ENCODE peak calls at places on chromosomes 4 and X, in nine cellular contexts. One of them, this sample, is unnamed. For H3K4me1, the result is how much of the 10 kb centered on the place peaks cover.

GRCh38 chr4:70187216-70187615 is 8.3 kb upstream of the ODAM start:
- DNase-seq in tibial nerve: no peak
- DNase-seq in lower lobe of right lung: no peak
- DNase-seq in fibroblast of lung: no peak
- DNase-seq in ovary: no peak
- DNase-seq in endothelial cell of umbilical vein: no peak
- DNase-seq in heart right ventricle: no peak
- DNase-seq in testis: no peak
- DNase-seq in transverse colon: no peak
- DNase-seq in this sample: no peak

GRCh38 chrX:129593137-129593536 is 53.1 kb downstream of the OCRL start:
- DNase-seq in fibroblast of lung: peak
- DNase-seq in lower lobe of right lung: no peak
- DNase-seq in tibial nerve: peak
- DNase-seq in ovary: no peak
- DNase-seq in transverse colon: no peak
- DNase-seq in endothelial cell of umbilical vein: no peak
- DNase-seq in testis: peak
- DNase-seq in heart right ventricle: no peak
- DNase-seq in this sample: no peak

GRCh38 chr4:52199574-52200338 is 148.7 kb downstream of the SPATA18 start:
- DNase-seq in heart right ventricle: no peak
- DNase-seq in tibial nerve: no peak
- DNase-seq in lower lobe of right lung: no peak
- DNase-seq in endothelial cell of umbilical vein: no peak
- DNase-seq in testis: no peak
- DNase-seq in ovary: no peak
- DNase-seq in transverse colon: no peak
- DNase-seq in fibroblast of lung: peak
- DNase-seq in this sample: no peak

GRCh38 chr4:2583517-2583916 is 47.1 kb downstream of the FAM193A start:
- DNase-seq in transverse colon: no peak
- DNase-seq in ovary: no peak
- DNase-seq in tibial nerve: no peak
- DNase-seq in fibroblast of lung: peak
- DNase-seq in heart right ventricle: no peak
- DNase-seq in testis: no peak
- DNase-seq in lower lobe of right lung: no peak
- DNase-seq in endothelial cell of umbilical vein: no peak
- DNase-seq in this sample: no peak

GRCh38 chr4:177348348-177348747 is 38.7 kb downstream of the NEIL3 start:
- DNase-seq in endothelial cell of umbilical vein: no peak
- DNase-seq in ovary: no peak
- DNase-seq in tibial nerve: no peak
- DNase-seq in lower lobe of right lung: no peak
- DNase-seq in heart right ventricle: no peak
- DNase-seq in fibroblast of lung: no peak
- DNase-seq in testis: no peak
- DNase-seq in transverse colon: no peak
- DNase-seq in this sample: no peak

GRCh38 chr4:162461952-162462351 is 298.2 kb upstream of the FSTL5 start:
- DNase-seq in testis: no peak
- DNase-seq in transverse colon: no peak
- DNase-seq in endothelial cell of umbilical vein: no peak
- DNase-seq in fibroblast of lung: peak
- DNase-seq in heart right ventricle: no peak
- DNase-seq in lower lobe of right lung: no peak
- DNase-seq in tibial nerve: no peak
- DNase-seq in ovary: no peak
- DNase-seq in this sample: no peak

GRCh38 chr4:145881585-145881984 is 57.0 kb downstream of the ZNF827 start:
- DNase-seq in tibial nerve: no peak
- DNase-seq in lower lobe of right lung: no peak
- DNase-seq in fibroblast of lung: no peak
- DNase-seq in heart right ventricle: no peak
- DNase-seq in transverse colon: no peak
- DNase-seq in ovary: no peak
- DNase-seq in testis: no peak
- DNase-seq in endothelial cell of umbilical vein: no peak
- DNase-seq in this sample: no peak

GRCh38 chrX:46840946-46841740 is 4.3 kb downstream of the RP2 start:
- DNase-seq in ovary: peak
- DNase-seq in testis: peak
- DNase-seq in fibroblast of lung: peak
- DNase-seq in lower lobe of right lung: no peak
- DNase-seq in transverse colon: no peak
- DNase-seq in endothelial cell of umbilical vein: peak
- DNase-seq in tibial nerve: no peak
- DNase-seq in heart right ventricle: peak
- DNase-seq in this sample: peak

GRCh38 chr4:1154523-1155182 is 17.7 kb downstream of the SPON2 start:
- DNase-seq in testis: no peak
- DNase-seq in lower lobe of right lung: peak
- DNase-seq in transverse colon: peak
- DNase-seq in endothelial cell of umbilical vein: no peak
- DNase-seq in fibroblast of lung: peak
- DNase-seq in tibial nerve: no peak
- DNase-seq in heart right ventricle: no peak
- DNase-seq in ovary: no peak
- DNase-seq in this sample: no peak

GRCh38 chr4:110412354-110412753 is 63.6 kb upstream of the ENPEP start:
- DNase-seq in ovary: no peak
- DNase-seq in transverse colon: no peak
- DNase-seq in fibroblast of lung: no peak
- DNase-seq in lower lobe of right lung: no peak
- DNase-seq in tibial nerve: no peak
- DNase-seq in endothelial cell of umbilical vein: no peak
- DNase-seq in heart right ventricle: no peak
- DNase-seq in testis: no peak
- DNase-seq in this sample: no peak

DNA sequence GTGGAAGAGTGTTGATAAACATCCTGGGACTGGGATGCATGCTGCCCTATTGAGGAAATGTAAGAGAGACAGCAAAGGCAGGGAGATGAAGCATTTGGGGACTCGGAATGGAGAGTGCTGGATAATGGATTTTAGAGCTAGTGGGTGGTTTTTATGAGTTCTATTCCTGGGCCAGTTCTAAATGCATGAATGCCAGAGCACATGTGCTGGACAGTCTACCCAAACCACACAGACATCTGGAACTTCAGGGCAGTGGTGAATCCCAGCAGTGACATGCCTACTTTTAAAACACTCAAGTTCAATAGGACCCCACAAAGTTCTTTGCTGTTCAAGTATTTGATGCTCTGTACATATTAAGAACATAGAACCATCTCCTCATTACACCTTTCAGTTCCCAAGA is 133.9 kb downstream of the CBR4 start:
- DNase-seq in lower lobe of right lung: no peak
- DNase-seq in heart right ventricle: no peak
- DNase-seq in fibroblast of lung: no peak
- DNase-seq in endothelial cell of umbilical vein: no peak
- DNase-seq in tibial nerve: peak
- DNase-seq in transverse colon: no peak
- DNase-seq in ovary: no peak
- DNase-seq in testis: no peak
- DNase-seq in this sample: no peak
- H3K4me1 ChIP-seq in lower lobe of right lung: under half
- H3K4me1 ChIP-seq in heart right ventricle: under half
- H3K4me1 ChIP-seq in fibroblast of lung: under half
- H3K4me1 ChIP-seq in endothelial cell of umbilical vein: under half
- H3K4me1 ChIP-seq in tibial nerve: under half
- H3K4me1 ChIP-seq in transverse colon: under half
- H3K4me1 ChIP-seq in ovary: under half
- H3K4me1 ChIP-seq in testis: under half
- H3K4me1 ChIP-seq in this sample: under half

GRCh38 chrX:23908219-23909003 is 605 bp downstream of the CXorf58 start:
- DNase-seq in tibial nerve: no peak
- DNase-seq in fibroblast of lung: no peak
- DNase-seq in heart right ventricle: no peak
- DNase-seq in lower lobe of right lung: no peak
- DNase-seq in endothelial cell of umbilical vein: no peak
- DNase-seq in testis: no peak
- DNase-seq in ovary: no peak
- DNase-seq in transverse colon: no peak
- DNase-seq in this sample: no peak

GRCh38 chrX:23907106-23907495 is 637 bp downstream of the APOO start:
- DNase-seq in fibroblast of lung: no peak
- DNase-seq in tibial nerve: no peak
- DNase-seq in heart right ventricle: no peak
- DNase-seq in testis: no peak
- DNase-seq in endothelial cell of umbilical vein: no peak
- DNase-seq in ovary: no peak
- DNase-seq in transverse colon: no peak
- DNase-seq in lower lobe of right lung: no peak
- DNase-seq in this sample: no peak

GRCh38 chrX:23911436-23911835 is 3.6 kb downstream of the CXorf58 start:
- DNase-seq in fibroblast of lung: no peak
- DNase-seq in heart right ventricle: no peak
- DNase-seq in lower lobe of right lung: no peak
- DNase-seq in transverse colon: no peak
- DNase-seq in testis: no peak
- DNase-seq in ovary: no peak
- DNase-seq in endothelial cell of umbilical vein: no peak
- DNase-seq in tibial nerve: no peak
- DNase-seq in this sample: no peak

GRCh38 chrX:23904096-23904495 is 3.6 kb downstream of the APOO start:
- DNase-seq in transverse colon: no peak
- DNase-seq in heart right ventricle: no peak
- DNase-seq in ovary: no peak
- DNase-seq in testis: no peak
- DNase-seq in endothelial cell of umbilical vein: peak
- DNase-seq in tibial nerve: no peak
- DNase-seq in fibroblast of lung: peak
- DNase-seq in lower lobe of right lung: no peak
- DNase-seq in this sample: no peak

GRCh38 chrX:23907496-23908218 is at the start of the genes APOO and CXorf58:
- DNase-seq in tibial nerve: peak
- DNase-seq in lower lobe of right lung: peak
- DNase-seq in ovary: peak
- DNase-seq in endothelial cell of umbilical vein: peak
- DNase-seq in heart right ventricle: peak
- DNase-seq in transverse colon: peak
- DNase-seq in testis: peak
- DNase-seq in fibroblast of lung: peak
- DNase-seq in this sample: peak
- TF ChIP-seq CTCF in tibial nerve: peak
- TF ChIP-seq CTCF in lower lobe of right lung: peak
- TF ChIP-seq CTCF in ovary: peak
- TF ChIP-seq CTCF in endothelial cell of umbilical vein: peak
- TF ChIP-seq CTCF in heart right ventricle: peak
- TF ChIP-seq CTCF in transverse colon: peak
- TF ChIP-seq CTCF in testis: peak
- TF ChIP-seq CTCF in fibroblast of lung: peak
- TF ChIP-seq CTCF in this sample: peak

GRCh38 chr4:118760092-118760491 is 74.9 kb downstream of the METTL14 start:
- DNase-seq in endothelial cell of umbilical vein: no peak
- DNase-seq in ovary: no peak
- DNase-seq in tibial nerve: no peak
- DNase-seq in heart right ventricle: no peak
- DNase-seq in fibroblast of lung: no peak
- DNase-seq in testis: no peak
- DNase-seq in lower lobe of right lung: no peak
- DNase-seq in transverse colon: no peak
- DNase-seq in this sample: no peak

GRCh38 chr4:118756958-118757357 is 71.8 kb downstream of the METTL14 start:
- DNase-seq in lower lobe of right lung: no peak
- DNase-seq in transverse colon: no peak
- DNase-seq in tibial nerve: no peak
- DNase-seq in heart right ventricle: no peak
- DNase-seq in endothelial cell of umbilical vein: no peak
- DNase-seq in testis: no peak
- DNase-seq in fibroblast of lung: no peak
- DNase-seq in ovary: no peak
- DNase-seq in this sample: no peak

GRCh38 chr4:118757761-118758213 is 72.6 kb downstream of the METTL14 start:
- DNase-seq in tibial nerve: no peak
- DNase-seq in ovary: no peak
- DNase-seq in lower lobe of right lung: no peak
- DNase-seq in fibroblast of lung: no peak
- DNase-seq in transverse colon: no peak
- DNase-seq in endothelial cell of umbilical vein: no peak
- DNase-seq in heart right ventricle: no peak
- DNase-seq in testis: no peak
- DNase-seq in this sample: no peak

GRCh38 chr4:118759481-118759880 is 74.3 kb downstream of the METTL14 start:
- DNase-seq in ovary: no peak
- DNase-seq in testis: no peak
- DNase-seq in lower lobe of right lung: no peak
- DNase-seq in endothelial cell of umbilical vein: no peak
- DNase-seq in heart right ventricle: no peak
- DNase-seq in tibial nerve: no peak
- DNase-seq in transverse colon: no peak
- DNase-seq in fibroblast of lung: no peak
- DNase-seq in this sample: peak

GRCh38 chr4:118758293-118758692 is 73.1 kb downstream of the METTL14 start:
- DNase-seq in heart right ventricle: no peak
- DNase-seq in transverse colon: no peak
- DNase-seq in fibroblast of lung: no peak
- DNase-seq in ovary: no peak
- DNase-seq in endothelial cell of umbilical vein: no peak
- DNase-seq in testis: no peak
- DNase-seq in lower lobe of right lung: no peak
- DNase-seq in tibial nerve: no peak
- DNase-seq in this sample: no peak
- H3K4me1 ChIP-seq in heart right ventricle: half or more
- H3K4me1 ChIP-seq in transverse colon: under half
- H3K4me1 ChIP-seq in fibroblast of lung: under half
- H3K4me1 ChIP-seq in ovary: under half
- H3K4me1 ChIP-seq in endothelial cell of umbilical vein: under half
- H3K4me1 ChIP-seq in testis: half or more
- H3K4me1 ChIP-seq in lower lobe of right lung: under half
- H3K4me1 ChIP-seq in tibial nerve: under half
- H3K4me1 ChIP-seq in this sample: half or more

GRCh38 chrX:108734426-108734825 is 1.9 kb downstream of the IRS4 start:
- DNase-seq in testis: no peak
- DNase-seq in heart right ventricle: no peak
- DNase-seq in transverse colon: no peak
- DNase-seq in ovary: no peak
- DNase-seq in endothelial cell of umbilical vein: no peak
- DNase-seq in fibroblast of lung: no peak
- DNase-seq in tibial nerve: no peak
- DNase-seq in lower lobe of right lung: no peak
- DNase-seq in this sample: no peak

GRCh38 chrX:108732630-108733321 is 3.6 kb downstream of the IRS4 start:
- DNase-seq in endothelial cell of umbilical vein: no peak
- DNase-seq in lower lobe of right lung: no peak
- DNase-seq in testis: no peak
- DNase-seq in tibial nerve: no peak
- DNase-seq in transverse colon: no peak
- DNase-seq in ovary: peak
- DNase-seq in fibroblast of lung: no peak
- DNase-seq in heart right ventricle: no peak
- DNase-seq in this sample: no peak

GRCh38 chrX:108736509-108737479 is at the start of gene IRS4:
- DNase-seq in transverse colon: no peak
- DNase-seq in fibroblast of lung: peak
- DNase-seq in tibial nerve: no peak
- DNase-seq in testis: peak
- DNase-seq in heart right ventricle: no peak
- DNase-seq in endothelial cell of umbilical vein: peak
- DNase-seq in ovary: peak
- DNase-seq in lower lobe of right lung: peak
- DNase-seq in this sample: peak

GRCh38 chrX:108735680-108736508 is 469 bp downstream of the IRS4 start:
- DNase-seq in testis: peak
- DNase-seq in transverse colon: no peak
- DNase-seq in tibial nerve: no peak
- DNase-seq in ovary: peak
- DNase-seq in heart right ventricle: no peak
- DNase-seq in endothelial cell of umbilical vein: peak
- DNase-seq in lower lobe of right lung: no peak
- DNase-seq in fibroblast of lung: peak
- DNase-seq in this sample: no peak

GRCh38 chrX:108735087-108735679 is 1.2 kb downstream of the IRS4 start:
- DNase-seq in fibroblast of lung: no peak
- DNase-seq in heart right ventricle: no peak
- DNase-seq in tibial nerve: no peak
- DNase-seq in testis: no peak
- DNase-seq in lower lobe of right lung: no peak
- DNase-seq in endothelial cell of umbilical vein: peak
- DNase-seq in transverse colon: no peak
- DNase-seq in ovary: peak
- DNase-seq in this sample: no peak
- TF ChIP-seq CTCF in fibroblast of lung: no peak
- TF ChIP-seq CTCF in heart right ventricle: no peak
- TF ChIP-seq CTCF in tibial nerve: no peak
- TF ChIP-seq CTCF in testis: no peak
- TF ChIP-seq CTCF in lower lobe of right lung: no peak
- TF ChIP-seq CTCF in endothelial cell of umbilical vein: no peak
- TF ChIP-seq CTCF in transverse colon: no peak
- TF ChIP-seq CTCF in ovary: no peak
- TF ChIP-seq CTCF in this sample: no peak